ENCODE peak calls at places on chromosome X, in four cellular contexts. D is fibroblast of villous mesenchyme; B is iPS DF 6.9; C is stimulated activated CD4-positive, alpha-beta T cell treated with anti-CD3 and anti-CD28 coated beads, Interleukin-15, amount 100 ng/mL, for 1 hour. Z is an unnamed sample.

GRCh38 chrX:45952030-45952429 is 593.2 kb downstream of the ZNF674 start:
- DNase-seq in C (no peak), B (no peak), D (no peak), Z (no peak)

GRCh38 chrX:121307441-121307840 is 260.0 kb downstream of the GLUD2 start:
- DNase-seq in D (peak; percentile 1), C (no peak), B (no peak), Z (no peak)

GRCh38 chrX:83845397-83845796 is 15.5 kb upstream of the CYLC1 start:
- DNase-seq in D (peak; percentile 3), C (no peak), B (peak; percentile 5), Z (peak; percentile 7)

GRCh38 chrX:143934542-143934941 is 50.7 kb downstream of the UBE2NL start:
- DNase-seq in C (no peak), B (no peak), D (peak; percentile 0), Z (peak; percentile 1)

GRCh38 chrX:32084757-32085156 is 1012.9 kb upstream of the FTHL17 start:
- DNase-seq in C (no peak), B (no peak), D (no peak), Z (no peak)

GRCh38 chrX:9907645-9908387 is 59.3 kb upstream of the CLDN34 start:
- DNase-seq in C (no peak), B (no peak), D (peak; percentile 59), Z (peak; percentile 70)

GRCh38 chrX:153906126-153906917 is 1.8 kb downstream of the AVPR2 start:
- DNase-seq in D (no peak), B (no peak), C (no peak), Z (no peak)

GRCh38 chrX:80812176-80812575 is 2.5 kb upstream of the BRWD3 start:
- DNase-seq in B (no peak), D (peak; percentile 33), C (no peak), Z (peak; percentile 52)

GRCh38 chrX:34918856-34919255 is 23.7 kb upstream of the FAM47B start:
- DNase-seq in C (no peak), D (peak; percentile 20), B (peak; percentile 27), Z (peak; percentile 67)

GRCh38 chrX:43880439-43880838 is 1.8 kb downstream of the MAOB start:
- DNase-seq in C (no peak), B (no peak), D (no peak), Z (no peak)

GRCh38 chrX:22629105-22629725 is 356.5 kb downstream of the CBLL2 start:
- DNase-seq in B (no peak), D (peak; percentile 18), C (no peak), Z (peak; percentile 46)

GRCh38 chrX:78658851-78659744 is at the start of gene RTL3:
- DNase-seq in D (peak; percentile 43), B (no peak), C (no peak), Z (peak; percentile 68)

GRCh38 chrX:38220024-38220935 is at the start of gene SRPX:
- DNase-seq in C (no peak), D (no peak), B (no peak), Z (peak; percentile 69)

GRCh38 chrX:68685722-68686683 is 38.5 kb downstream of the STARD8 start:
- DNase-seq in B (no peak), C (no peak), D (no peak), Z (peak; percentile 26)

Z was measured in mesenchymal stem cell.